ENCODE peak calls at places on chromosomes 3 and 15, in four cellular contexts. U is IMR-90, X is K562, D is keratinocyte. Z is an unnamed sample.

GRCh38 chr15:31782951-31783350 is 247.4 kb upstream of the CHRNA7 start:
- DNase-seq in X (no peak), U (no peak), D (no peak), Z (no peak)

GRCh38 chr15:68053701-68053996 is 466 bp upstream of the PIAS1 start:
- DNase-seq in U (no peak), X (no peak), D (no peak), Z (no peak)

GRCh38 chr3:42556089-42556632 is 25.6 kb downstream of the SEC22C start:
- DNase-seq in X (no peak), U (no peak), D (no peak), Z (no peak)

GRCh38 chr3:151008699-151009098 is 36.2 kb upstream of the CLRN1 start:
- DNase-seq in X (no peak), U (peak; percentile 66), D (no peak), Z (peak; percentile 3)

GRCh38 chr3:111809196-111809595 is 49.9 kb upstream of the PHLDB2 start:
- DNase-seq in X (no peak), D (no peak), U (peak; percentile 65), Z (no peak)

GRCh38 chr3:37588761-37589160 is 272.9 kb upstream of the CTDSPL start:
- DNase-seq in X (no peak), U (no peak), D (no peak), Z (no peak)

GRCh38 chr15:83320404-83320803 is 35.9 kb upstream of the BNC1 start:
- DNase-seq in U (peak; percentile 55), D (no peak), X (no peak), Z (no peak)

GRCh38 chr15:27589782-27590181 is 509.3 kb downstream of the OCA2 start:
- DNase-seq in X (no peak), U (no peak), D (no peak), Z (no peak)

GRCh38 chr15:74786659-74787165 is 4.8 kb downstream of the CSK start:
- DNase-seq in U (no peak), D (no peak), X (no peak), Z (no peak)

GRCh38 chr15:40232625-40233070 is 6.2 kb upstream of the PAK6 start:
- DNase-seq in D (no peak), U (peak; percentile 22), X (no peak), Z (no peak)

GRCh38 chr3:105473521-105474223 is 107.0 kb downstream of the ALCAM start:
- DNase-seq in X (no peak), U (peak; percentile 86), D (no peak), Z (no peak)

GRCh38 chr3:126103121-126104027 is 19.4 kb upstream of the SLC41A3 start:
- DNase-seq in U (no peak), X (no peak), D (no peak), Z (no peak)

GRCh38 chr15:101489633-101490407 is at the start of gene PCSK6:
- DNase-seq in D (no peak), X (peak; percentile 75), U (no peak), Z (no peak)

GRCh38 chr3:42683875-42684593 is 1.3 kb upstream of the KLHL40 start:
- DNase-seq in X (peak; percentile 98), U (peak; percentile 97), D (peak; percentile 89), Z (peak; percentile 59)

GRCh38 chr15:91694131-91694828 is 159.2 kb upstream of the SLCO3A1 start:
- DNase-seq in X (no peak), U (peak; percentile 23), D (no peak), Z (no peak)

GRCh38 chr3:111691293-111691909 is 96.3 kb upstream of the ZBED2 start:
- DNase-seq in D (no peak), X (peak; percentile 7), U (peak; percentile 76), Z (peak; percentile 53)

GRCh38 chr3:458124-458523 is 261.6 kb downstream of the CHL1 start:
- DNase-seq in U (no peak), X (no peak), D (no peak), Z (no peak)

DNA sequence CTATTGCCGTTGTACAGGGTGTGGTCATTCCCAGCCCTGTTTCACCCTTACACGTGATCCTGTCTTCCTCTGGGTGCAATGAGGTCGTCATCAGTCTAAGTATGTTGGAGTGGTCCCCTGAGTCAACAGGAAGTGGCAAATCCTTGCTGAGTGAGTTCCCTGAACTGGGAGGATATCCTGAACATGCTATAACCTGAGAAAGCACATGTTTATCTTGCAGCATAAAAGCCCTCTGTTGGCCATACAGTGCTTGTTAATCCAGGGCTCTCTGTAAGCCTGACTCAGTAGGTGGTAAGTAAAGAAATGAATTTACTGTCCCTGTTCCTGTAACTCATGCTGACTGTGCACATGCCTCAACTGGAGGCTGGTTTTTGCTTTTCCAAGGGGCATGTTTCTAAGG is 477.8 kb upstream of the RGMA start:
- DNase-seq in D (peak; percentile 98), X (no peak), U (no peak), Z (no peak)
- TF ChIP-seq CTCF in D (peak; percentile 18), X (no peak), U (no peak), Z (no peak)

GRCh38 chr15:54282228-54282836 is 304.1 kb downstream of the UNC13C start:
- DNase-seq in U (no peak), X (no peak), D (no peak), Z (no peak)

GRCh38 chr15:54289590-54290136 is 311.4 kb downstream of the UNC13C start:
- DNase-seq in U (no peak), X (no peak), D (no peak), Z (no peak)

GRCh38 chr15:54288049-54288448 is 309.8 kb downstream of the UNC13C start:
- DNase-seq in X (no peak), D (no peak), U (no peak), Z (no peak)
- H3K9me1 ChIP-seq in X (no peaks in the 10 kb centered on the region), D (no peaks in the 10 kb centered on the region), U (no peaks in the 10 kb centered on the region), Z (no peaks in the 10 kb centered on the region)

DNA sequence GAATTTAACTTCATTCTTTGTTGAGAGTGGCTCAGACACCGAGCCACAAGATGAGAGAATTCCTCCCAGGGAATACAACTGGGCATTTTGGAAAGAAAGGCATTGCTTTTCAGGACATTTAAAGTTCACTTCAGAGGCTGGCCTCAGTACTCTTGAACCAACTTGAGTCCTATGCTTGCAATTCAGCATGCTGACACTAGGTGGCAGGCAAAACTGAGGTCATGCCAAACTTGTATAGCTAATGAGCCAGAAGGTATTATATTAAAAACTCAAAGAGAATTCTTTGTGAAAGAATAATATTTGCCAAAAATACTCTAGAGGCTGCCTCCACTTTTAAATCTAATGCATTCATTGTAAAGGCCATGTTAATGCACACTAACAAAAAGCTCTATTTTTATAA is 104.7 kb downstream of the RARB start:
- DNase-seq in D (no peak), X (peak; percentile 59), U (peak; percentile 33), Z (no peak)
- TF ChIP-seq CTCF in D (peak; percentile 63), X (peak; percentile 57), U (peak; percentile 51), Z (peak; percentile 40)

GRCh38 chr3:74491874-74492273 is 122.6 kb downstream of the CNTN3 start:
- DNase-seq in X (no peak), D (no peak), U (no peak), Z (no peak)
- H3K9me1 ChIP-seq in X (no peaks in the 10 kb centered on the region), D (no peaks in the 10 kb centered on the region), U (no peaks in the 10 kb centered on the region), Z (no peaks in the 10 kb centered on the region)